ENCODE peak calls at places on chromosomes 11 and 22, in eight cellular contexts. S is Panc1, Z is RWPE2, V is fibroblast of the aortic adventitia, L is astrocyte, U is brain microvascular endothelial cell, K is pancreas, C is A549. O is an unnamed sample.

GRCh38 chr22:47373648-47374272 is 611.3 kb downstream of the TBC1D22A start:
- DNase-seq in S (no peak), Z (peak), V (no peak), L (no peak), U (no peak), K (no peak), C (no peak), O (no peak)

GRCh38 chr11:14544611-14545010 is 24.4 kb upstream of the PSMA1 start:
- DNase-seq in S (no peak), Z (no peak), V (peak), L (no peak), U (no peak), K (no peak), C (no peak), O (no peak)

GRCh38 chr11:1875093-1875785 is 16.5 kb downstream of the PRR33 start:
- DNase-seq in S (no peak), Z (no peak), V (no peak), L (no peak), U (no peak), K (no peak), C (no peak), O (peak)

GRCh38 chr11:78818201-78818600 is 243.5 kb upstream of the NARS2 start:
- DNase-seq in S (no peak), Z (no peak), V (no peak), L (no peak), U (no peak), K (no peak), C (no peak), O (no peak)

GRCh38 chr22:16563555-16564520 is 28.8 kb downstream of the CCT8L2 start:
- DNase-seq in S (no peak), Z (peak), V (no peak), L (no peak), U (no peak), K (no peak), C (no peak), O (no peak)

GRCh38 chr11:66904055-66904454 is 47.2 kb downstream of the LRFN4 start:
- DNase-seq in S (no peak), Z (no peak), V (peak), L (no peak), U (peak), K (no peak), C (peak), O (no peak)

GRCh38 chr11:79335681-79336080 is 105.1 kb downstream of the TENM4 start:
- DNase-seq in S (no peak), Z (no peak), V (peak), L (no peak), U (no peak), K (no peak), C (no peak), O (no peak)

GRCh38 chr11:88629496-88629895 is 292.0 kb upstream of the CTSC start:
- DNase-seq in S (no peak), Z (no peak), V (no peak), L (peak), U (no peak), K (no peak), C (no peak), O (no peak)

GRCh38 chr11:57318178-57318577 is 6.6 kb downstream of the TNKS1BP1 start:
- DNase-seq in S (no peak), Z (no peak), V (peak), L (no peak), U (no peak), K (no peak), C (no peak), O (no peak)

GRCh38 chr22:45756558-45756957 is 84.9 kb downstream of the ATXN10 start:
- DNase-seq in S (no peak), Z (no peak), V (peak), L (peak), U (no peak), K (no peak), C (no peak), O (no peak)

GRCh38 chr11:94546886-94547285 is 3.2 kb downstream of the FUT4 start:
- DNase-seq in S (no peak), Z (no peak), V (no peak), L (no peak), U (no peak), K (no peak), C (no peak), O (no peak)

GRCh38 chr11:95266751-95267374 is 35.9 kb upstream of the SESN3 start:
- DNase-seq in S (no peak), Z (no peak), V (peak), L (peak), U (no peak), K (no peak), C (no peak), O (no peak)

GRCh38 chr11:62552931-62553838 is 6.6 kb upstream of the AHNAK start:
- DNase-seq in S (peak), Z (peak), V (peak), L (peak), U (peak), K (peak), C (peak), O (peak)

GRCh38 chr11:20342347-20343279 is 20.9 kb upstream of the HTATIP2 start:
- DNase-seq in S (no peak), Z (no peak), V (no peak), L (no peak), U (no peak), K (no peak), C (no peak), O (peak)

GRCh38 chr11:82765466-82766034 is 31.9 kb upstream of the FAM181B start:
- DNase-seq in S (no peak), Z (no peak), V (no peak), L (no peak), U (no peak), K (no peak), C (no peak), O (no peak)

GRCh38 chr22:29308791-29309262 is 2.4 kb downstream of the GAS2L1 start:
- DNase-seq in S (no peak), Z (peak), V (peak), L (peak), U (peak), K (no peak), C (no peak), O (no peak)
- H3K4me3 ChIP-seq in S (peak), Z (no peak), V (peak), L (peak), U (peak), K (no peak), C (no peak), O (no peak)

GRCh38 chr11:112195906-112196305 is 20.6 kb downstream of the BCO2 start:
- DNase-seq in S (no peak), Z (no peak), V (no peak), L (peak), U (no peak), K (no peak), C (no peak), O (no peak)
- H3K4me3 ChIP-seq in S (no peak), Z (no peak), V (no peak), L (no peak), U (no peak), K (no peak), C (no peak), O (no peak)

GRCh38 chr11:65301491-65302329 is 13.0 kb upstream of the CDC42EP2 start:
- DNase-seq in S (no peak), Z (no peak), V (no peak), L (no peak), U (no peak), K (no peak), C (no peak), O (peak)
- H3K4me3 ChIP-seq in S (no peak), Z (no peak), V (no peak), L (no peak), U (no peak), K (no peak), C (no peak), O (no peak)

DNA sequence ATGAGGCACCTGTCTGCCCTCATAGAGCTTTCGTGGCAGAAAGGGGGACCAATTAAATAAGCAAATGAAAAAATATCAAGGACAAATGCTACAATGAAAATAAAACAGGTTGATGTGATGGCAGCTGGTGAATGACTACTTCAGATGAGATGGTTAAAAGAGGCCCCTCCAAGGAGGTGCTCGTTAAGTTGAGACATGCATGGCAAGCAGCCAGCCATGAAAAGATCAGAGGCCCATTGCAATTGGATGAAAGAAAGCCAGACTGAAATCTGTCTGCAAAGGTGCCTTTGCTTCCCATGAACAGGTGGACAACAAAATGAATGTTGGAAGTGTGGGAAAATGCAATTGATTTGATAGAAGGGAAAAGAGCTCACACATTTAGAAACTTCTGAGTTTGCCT is 844 bp upstream of the TRPC6 start:
- DNase-seq in S (no peak), Z (no peak), V (no peak), L (no peak), U (no peak), K (no peak), C (no peak), O (no peak)
- H3K4me3 ChIP-seq in S (no peak), Z (no peak), V (no peak), L (no peak), U (no peak), K (no peak), C (no peak), O (no peak)

GRCh38 chr11:72752088-72752914 is at the start of gene ARAP1:
- DNase-seq in S (peak), Z (peak), V (peak), L (peak), U (peak), K (peak), C (peak), O (peak)

GRCh38 chr11:72750086-72750485 is 2.1 kb downstream of the ARAP1 start:
- DNase-seq in S (no peak), Z (no peak), V (no peak), L (no peak), U (no peak), K (no peak), C (no peak), O (no peak)

GRCh38 chr11:72751293-72752087 is 718 bp downstream of the ARAP1 start:
- DNase-seq in S (no peak), Z (no peak), V (no peak), L (no peak), U (no peak), K (no peak), C (no peak), O (no peak)

GRCh38 chr11:72753341-72754148 is 1.3 kb upstream of the ARAP1 start:
- DNase-seq in S (no peak), Z (no peak), V (no peak), L (no peak), U (no peak), K (no peak), C (no peak), O (no peak)

DNA sequence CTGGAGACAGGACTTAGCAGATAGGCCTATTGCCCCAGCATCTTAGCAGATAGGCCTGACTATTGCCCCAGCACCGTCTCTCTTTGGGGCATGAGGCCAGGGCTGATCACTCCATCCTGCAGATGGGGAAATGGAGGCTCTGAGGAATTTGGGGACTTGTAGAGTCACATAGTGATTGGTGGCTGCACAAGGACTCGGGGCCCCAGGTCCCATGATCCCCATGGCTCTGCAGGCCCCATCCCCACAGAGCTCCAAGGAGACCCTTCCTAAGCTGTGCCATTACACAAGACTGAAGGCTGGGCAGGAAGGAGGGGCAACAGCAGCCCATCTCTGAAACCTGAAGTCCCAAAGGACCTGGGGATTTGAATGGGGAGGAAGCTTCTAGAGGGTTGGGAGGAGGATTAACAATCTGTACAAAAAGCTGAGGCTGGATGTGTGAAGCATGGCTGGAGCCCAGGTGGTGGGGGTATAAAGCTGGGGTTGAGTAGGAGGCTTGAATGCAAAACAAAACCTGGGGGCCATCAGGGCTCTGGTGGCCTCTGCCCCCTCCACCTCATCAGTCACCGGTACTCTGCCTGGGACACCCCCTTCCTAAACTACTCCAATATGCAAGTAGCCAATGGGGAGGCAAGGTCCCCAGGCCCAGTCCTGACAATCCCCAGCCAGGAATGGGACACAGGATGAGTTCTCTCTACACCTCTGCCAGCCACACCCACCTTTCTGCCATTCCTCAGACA is 1.5 kb downstream of the ARAP1 start:
- DNase-seq in S (no peak), Z (no peak), V (no peak), L (no peak), U (no peak), K (no peak), C (no peak), O (no peak)
- H3K4me3 ChIP-seq in S (peak), Z (peak), V (peak), L (no peak), U (no peak), K (no peak), C (no peak), O (no peak)

DNA sequence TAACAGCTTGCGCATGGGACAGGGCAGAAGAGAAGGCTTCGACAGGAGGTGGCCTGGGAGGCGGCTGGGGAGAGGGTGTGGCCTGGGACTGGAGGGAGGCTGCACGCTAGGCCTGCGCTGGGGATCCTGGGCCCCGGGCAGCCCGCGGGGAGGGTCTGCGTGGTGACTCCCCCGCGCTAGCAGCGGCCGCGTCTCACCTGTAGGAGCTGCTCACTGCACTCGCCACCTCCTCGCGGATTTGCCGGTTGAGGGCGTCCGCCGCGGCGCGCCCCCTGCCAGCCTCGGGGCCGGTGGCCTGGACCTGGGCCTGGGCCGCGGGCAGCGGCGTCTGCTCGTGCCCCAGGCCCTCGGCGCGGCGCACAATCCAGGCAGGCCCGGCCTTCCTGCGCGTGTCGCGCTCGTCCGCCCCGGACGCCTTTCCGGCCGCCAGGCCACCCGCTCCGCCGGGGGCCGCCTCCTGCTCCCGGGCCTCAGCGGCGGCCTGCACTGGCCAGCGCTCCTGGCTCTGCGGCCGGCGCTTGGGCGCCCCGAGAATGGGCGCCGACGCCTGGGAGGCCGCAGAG is 1.5 kb downstream of the MAP6 start:
- DNase-seq in S (no peak), Z (no peak), V (no peak), L (no peak), U (no peak), K (no peak), C (peak), O (no peak)
- H3K4me3 ChIP-seq in S (peak), Z (peak), V (peak), L (peak), U (peak), K (peak), C (peak), O (peak)

GRCh38 chr22:27212081-27212480 is 554.7 kb downstream of the MIAT start:
- DNase-seq in S (no peak), Z (no peak), V (no peak), L (no peak), U (no peak), K (no peak), C (no peak), O (no peak)
- H3K4me3 ChIP-seq in S (no peak), Z (no peak), V (no peak), L (no peak), U (no peak), K (no peak), C (no peak), O (no peak)

GRCh38 chr22:38467438-38467903 is 425 bp upstream of the KDELR3 start:
- DNase-seq in S (no peak), Z (no peak), V (no peak), L (no peak), U (no peak), K (no peak), C (no peak), O (no peak)
- H3K4me3 ChIP-seq in S (peak), Z (peak), V (peak), L (peak), U (peak), K (peak), C (peak), O (peak)

GRCh38 chr22:23183107-23183698 is 2.9 kb downstream of the BCR start:
- DNase-seq in S (no peak), Z (peak), V (peak), L (peak), U (peak), K (peak), C (no peak), O (peak)
- H3K4me3 ChIP-seq in S (peak), Z (peak), V (peak), L (peak), U (peak), K (no peak), C (peak), O (peak)

DNA sequence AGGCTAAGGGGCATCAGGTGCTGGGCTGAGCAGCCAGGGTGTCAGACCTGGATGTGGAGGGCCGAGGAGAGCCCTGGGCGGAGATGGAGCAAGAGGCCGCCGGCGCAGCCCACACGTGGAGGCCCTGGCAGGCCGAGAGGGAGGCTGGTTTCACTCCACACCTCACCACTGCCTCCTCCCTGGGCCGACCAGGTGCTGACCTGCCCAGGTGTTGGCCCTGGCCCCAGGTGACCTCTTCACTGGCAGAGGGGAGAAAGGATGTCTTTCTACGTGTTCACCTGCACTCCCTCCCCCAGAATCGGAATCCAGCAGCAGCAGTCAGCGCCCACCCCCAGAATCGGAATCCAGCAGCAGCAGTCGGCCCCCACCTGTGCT is 781 bp downstream of the ANO9 start:
- DNase-seq in S (no peak), Z (no peak), V (no peak), L (no peak), U (no peak), K (no peak), C (no peak), O (no peak)
- H3K4me3 ChIP-seq in S (peak), Z (peak), V (no peak), L (no peak), U (no peak), K (peak), C (no peak), O (no peak)

O was measured in SJCRH30.